ENCODE peak calls at places on chromosomes 6 and 20, in eight cellular contexts. One of them, this sample, is unnamed.

GRCh38 chr6:5515200-5515599 is 253.9 kb downstream of the FARS2 start:
- DNase-seq in progenitor cell of endocrine pancreas: no peak
- DNase-seq in HFF-Myc: no peak
- DNase-seq in foreskin keratinocyte: no peak
- DNase-seq in CD4-positive, alpha-beta T cell: no peak
- DNase-seq in bronchial epithelial cell: no peak
- DNase-seq in fibroblast of pulmonary artery: no peak
- DNase-seq in cardiac muscle cell: no peak
- DNase-seq in this sample: no peak

GRCh38 chr6:17281497-17282481 is 628 bp downstream of the RBM24 start:
- DNase-seq in progenitor cell of endocrine pancreas: peak; percentile 25
- DNase-seq in fibroblast of pulmonary artery: peak; percentile 47
- DNase-seq in foreskin keratinocyte: no peak
- DNase-seq in CD4-positive, alpha-beta T cell: no peak
- DNase-seq in cardiac muscle cell: peak; percentile 46
- DNase-seq in bronchial epithelial cell: no peak
- DNase-seq in HFF-Myc: no peak
- DNase-seq in this sample: peak; percentile 8

GRCh38 chr6:12414096-12414675 is 124.0 kb downstream of the EDN1 start:
- DNase-seq in CD4-positive, alpha-beta T cell: no peak
- DNase-seq in fibroblast of pulmonary artery: no peak
- DNase-seq in cardiac muscle cell: no peak
- DNase-seq in HFF-Myc: no peak
- DNase-seq in foreskin keratinocyte: no peak
- DNase-seq in bronchial epithelial cell: no peak
- DNase-seq in progenitor cell of endocrine pancreas: no peak
- DNase-seq in this sample: no peak

GRCh38 chr6:26055670-26056582 is 31.3 kb upstream of the HFE start:
- DNase-seq in HFF-Myc: peak; percentile 80
- DNase-seq in bronchial epithelial cell: peak; percentile 75
- DNase-seq in fibroblast of pulmonary artery: peak; percentile 94
- DNase-seq in foreskin keratinocyte: peak; percentile 62
- DNase-seq in progenitor cell of endocrine pancreas: peak; percentile 64
- DNase-seq in cardiac muscle cell: peak; percentile 89
- DNase-seq in CD4-positive, alpha-beta T cell: peak; percentile 87
- DNase-seq in this sample: peak; percentile 69

GRCh38 chr6:8175046-8175777 is 72.9 kb upstream of the EEF1E1 start:
- DNase-seq in bronchial epithelial cell: peak; percentile 30
- DNase-seq in fibroblast of pulmonary artery: no peak
- DNase-seq in cardiac muscle cell: no peak
- DNase-seq in CD4-positive, alpha-beta T cell: no peak
- DNase-seq in progenitor cell of endocrine pancreas: no peak
- DNase-seq in foreskin keratinocyte: no peak
- DNase-seq in HFF-Myc: no peak
- DNase-seq in this sample: no peak

GRCh38 chr6:112149719-112150263 is 62.4 kb downstream of the FAM229B start:
- DNase-seq in fibroblast of pulmonary artery: peak; percentile 62
- DNase-seq in CD4-positive, alpha-beta T cell: no peak
- DNase-seq in bronchial epithelial cell: no peak
- DNase-seq in HFF-Myc: peak; percentile 93
- DNase-seq in cardiac muscle cell: peak; percentile 59
- DNase-seq in foreskin keratinocyte: no peak
- DNase-seq in progenitor cell of endocrine pancreas: no peak
- DNase-seq in this sample: no peak

GRCh38 chr6:169990095-169991030 is 238.9 kb downstream of the ERMARD start:
- DNase-seq in cardiac muscle cell: no peak
- DNase-seq in foreskin keratinocyte: no peak
- DNase-seq in CD4-positive, alpha-beta T cell: peak; percentile 17
- DNase-seq in progenitor cell of endocrine pancreas: no peak
- DNase-seq in HFF-Myc: no peak
- DNase-seq in fibroblast of pulmonary artery: no peak
- DNase-seq in bronchial epithelial cell: no peak
- DNase-seq in this sample: no peak

GRCh38 chr6:20708367-20709124 is 174.3 kb downstream of the CDKAL1 start:
- DNase-seq in HFF-Myc: no peak
- DNase-seq in fibroblast of pulmonary artery: no peak
- DNase-seq in foreskin keratinocyte: no peak
- DNase-seq in progenitor cell of endocrine pancreas: no peak
- DNase-seq in bronchial epithelial cell: peak; percentile 71
- DNase-seq in CD4-positive, alpha-beta T cell: no peak
- DNase-seq in cardiac muscle cell: peak; percentile 41
- DNase-seq in this sample: no peak

GRCh38 chr20:33893314-33893713 is 82.2 kb downstream of the CHMP4B start:
- DNase-seq in fibroblast of pulmonary artery: peak; percentile 43
- DNase-seq in foreskin keratinocyte: peak; percentile 19
- DNase-seq in bronchial epithelial cell: peak; percentile 55
- DNase-seq in HFF-Myc: no peak
- DNase-seq in CD4-positive, alpha-beta T cell: no peak
- DNase-seq in progenitor cell of endocrine pancreas: no peak
- DNase-seq in cardiac muscle cell: peak; percentile 37
- DNase-seq in this sample: no peak

DNA sequence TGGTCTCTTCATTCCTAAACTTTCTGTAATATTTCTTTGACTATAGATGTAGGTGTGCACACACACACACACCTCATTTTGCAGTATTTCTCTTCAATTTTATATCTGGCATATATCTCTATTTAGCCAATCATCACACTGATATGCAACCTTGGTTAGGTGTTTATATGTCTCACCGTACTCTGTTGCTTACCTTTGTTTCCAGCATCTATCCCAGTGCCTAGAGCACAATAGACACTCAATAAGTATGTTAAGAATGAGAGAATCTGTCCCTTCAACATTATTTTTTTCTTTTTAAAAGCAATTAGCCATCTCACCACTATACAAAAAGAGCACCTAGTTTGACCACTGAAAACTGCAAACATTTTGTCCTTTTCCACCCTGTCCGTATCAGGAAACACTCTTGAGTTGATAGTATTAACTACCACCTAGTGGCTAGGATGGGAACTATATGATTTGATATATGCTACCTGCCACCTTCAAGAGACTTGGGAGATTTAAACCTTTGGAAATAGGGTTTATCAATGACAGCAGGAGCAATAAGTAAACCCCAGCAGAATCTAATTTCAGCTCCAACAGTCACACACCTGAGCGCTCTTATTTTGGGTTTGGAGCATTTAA is 48.7 kb upstream of the RSPO3 start:
- DNase-seq in CD4-positive, alpha-beta T cell: no peak
- DNase-seq in HFF-Myc: peak; percentile 12
- DNase-seq in progenitor cell of endocrine pancreas: no peak
- DNase-seq in bronchial epithelial cell: peak; percentile 54
- DNase-seq in foreskin keratinocyte: no peak
- DNase-seq in cardiac muscle cell: peak; percentile 48
- DNase-seq in fibroblast of pulmonary artery: peak; percentile 65
- DNase-seq in this sample: no peak
- TF ChIP-seq CTCF in CD4-positive, alpha-beta T cell: no peak
- TF ChIP-seq CTCF in HFF-Myc: peak; percentile 36
- TF ChIP-seq CTCF in progenitor cell of endocrine pancreas: peak; percentile 65
- TF ChIP-seq CTCF in bronchial epithelial cell: peak; percentile 41
- TF ChIP-seq CTCF in foreskin keratinocyte: peak; percentile 66
- TF ChIP-seq CTCF in cardiac muscle cell: peak; percentile 46
- TF ChIP-seq CTCF in fibroblast of pulmonary artery: peak; percentile 64
- TF ChIP-seq CTCF in this sample: peak; percentile 55

GRCh38 chr6:32947552-32948465 is 5.1 kb downstream of the HLA-DMA start:
- DNase-seq in HFF-Myc: no peak
- DNase-seq in foreskin keratinocyte: no peak
- DNase-seq in progenitor cell of endocrine pancreas: no peak
- DNase-seq in bronchial epithelial cell: peak; percentile 62
- DNase-seq in cardiac muscle cell: peak; percentile 42
- DNase-seq in CD4-positive, alpha-beta T cell: peak; percentile 32
- DNase-seq in fibroblast of pulmonary artery: peak; percentile 53
- DNase-seq in this sample: peak; percentile 42
- TF ChIP-seq CTCF in HFF-Myc: peak; percentile 43
- TF ChIP-seq CTCF in foreskin keratinocyte: peak; percentile 74
- TF ChIP-seq CTCF in progenitor cell of endocrine pancreas: peak; percentile 69
- TF ChIP-seq CTCF in bronchial epithelial cell: peak; percentile 71
- TF ChIP-seq CTCF in cardiac muscle cell: peak; percentile 29
- TF ChIP-seq CTCF in CD4-positive, alpha-beta T cell: peak; percentile 77
- TF ChIP-seq CTCF in fibroblast of pulmonary artery: peak; percentile 33
- TF ChIP-seq CTCF in this sample: peak; percentile 64

DNA sequence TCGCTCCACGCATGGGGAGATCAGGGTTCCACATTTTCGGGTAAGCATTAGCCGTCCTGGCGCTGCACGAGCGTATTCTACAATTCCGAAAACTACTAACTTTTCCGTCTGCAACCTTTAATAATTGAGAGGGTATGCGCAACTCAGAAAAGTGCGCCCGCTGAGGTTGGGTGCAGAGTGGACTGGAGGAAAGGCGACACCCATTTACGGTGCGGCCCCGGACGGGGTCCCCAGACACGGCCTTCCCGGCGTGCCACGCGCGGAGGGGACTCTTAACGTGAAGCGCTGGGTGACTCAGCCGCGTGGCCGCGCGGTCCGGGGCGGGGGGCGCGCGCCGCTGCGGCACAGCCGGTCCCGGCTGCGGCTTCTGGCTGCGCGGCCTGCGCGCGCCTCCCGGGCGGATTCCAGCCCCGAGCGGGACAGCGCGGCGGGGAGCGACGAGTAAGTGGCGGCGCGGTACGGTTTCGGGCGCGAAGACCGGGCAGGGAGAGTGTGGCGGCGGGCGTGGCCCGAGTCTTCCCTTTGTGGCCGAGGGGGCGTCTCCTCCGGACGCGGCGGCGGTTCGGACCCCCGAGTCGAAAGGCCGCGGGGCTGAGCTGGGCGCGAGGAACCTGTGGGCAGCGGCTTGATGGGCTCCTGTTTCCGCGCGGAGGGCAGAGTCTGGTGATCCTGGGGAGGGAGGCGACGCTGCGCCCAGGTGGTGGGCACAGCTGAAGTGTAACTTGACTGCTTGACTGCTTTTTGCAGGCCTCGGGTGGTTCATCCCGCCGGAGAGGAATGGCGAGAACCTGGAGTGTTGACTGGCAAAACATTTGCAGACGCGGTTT is at the start of the genes KCTD20 and PXT1:
- DNase-seq in CD4-positive, alpha-beta T cell: peak; percentile 78
- DNase-seq in progenitor cell of endocrine pancreas: peak; percentile 78
- DNase-seq in bronchial epithelial cell: peak; percentile 50
- DNase-seq in fibroblast of pulmonary artery: peak; percentile 91
- DNase-seq in HFF-Myc: peak; percentile 64
- DNase-seq in foreskin keratinocyte: peak; percentile 49
- DNase-seq in cardiac muscle cell: peak; percentile 91
- DNase-seq in this sample: peak; percentile 83
- TF ChIP-seq CTCF in CD4-positive, alpha-beta T cell: no peak
- TF ChIP-seq CTCF in progenitor cell of endocrine pancreas: no peak
- TF ChIP-seq CTCF in bronchial epithelial cell: no peak
- TF ChIP-seq CTCF in fibroblast of pulmonary artery: no peak
- TF ChIP-seq CTCF in HFF-Myc: no peak
- TF ChIP-seq CTCF in foreskin keratinocyte: peak; percentile 3
- TF ChIP-seq CTCF in cardiac muscle cell: no peak
- TF ChIP-seq CTCF in this sample: no peak

GRCh38 chr6:157644043-157644810 is 178.8 kb upstream of the SNX9 start:
- DNase-seq in bronchial epithelial cell: peak; percentile 5
- DNase-seq in cardiac muscle cell: peak; percentile 27
- DNase-seq in progenitor cell of endocrine pancreas: no peak
- DNase-seq in HFF-Myc: no peak
- DNase-seq in fibroblast of pulmonary artery: peak; percentile 24
- DNase-seq in foreskin keratinocyte: peak; percentile 53
- DNase-seq in CD4-positive, alpha-beta T cell: peak; percentile 18
- DNase-seq in this sample: no peak
- TF ChIP-seq CTCF in bronchial epithelial cell: peak; percentile 30
- TF ChIP-seq CTCF in cardiac muscle cell: peak; percentile 23
- TF ChIP-seq CTCF in progenitor cell of endocrine pancreas: no peak
- TF ChIP-seq CTCF in HFF-Myc: peak; percentile 31
- TF ChIP-seq CTCF in fibroblast of pulmonary artery: no peak
- TF ChIP-seq CTCF in foreskin keratinocyte: peak; percentile 76
- TF ChIP-seq CTCF in CD4-positive, alpha-beta T cell: no peak
- TF ChIP-seq CTCF in this sample: no peak

GRCh38 chr6:83708970-83709747 is at the start of gene SNAP91:
- DNase-seq in fibroblast of pulmonary artery: peak; percentile 2
- DNase-seq in progenitor cell of endocrine pancreas: peak; percentile 53
- DNase-seq in foreskin keratinocyte: no peak
- DNase-seq in bronchial epithelial cell: no peak
- DNase-seq in CD4-positive, alpha-beta T cell: no peak
- DNase-seq in cardiac muscle cell: peak; percentile 22
- DNase-seq in HFF-Myc: no peak
- DNase-seq in this sample: peak; percentile 83
- TF ChIP-seq CTCF in fibroblast of pulmonary artery: no peak
- TF ChIP-seq CTCF in progenitor cell of endocrine pancreas: no peak
- TF ChIP-seq CTCF in foreskin keratinocyte: no peak
- TF ChIP-seq CTCF in bronchial epithelial cell: no peak
- TF ChIP-seq CTCF in CD4-positive, alpha-beta T cell: no peak
- TF ChIP-seq CTCF in cardiac muscle cell: no peak
- TF ChIP-seq CTCF in HFF-Myc: no peak
- TF ChIP-seq CTCF in this sample: no peak